ENCODE peak calls at places on chromosome 9, in eight cellular contexts. M is lower lobe of right lung; I is hepatocyte; W is erythroblast; N is NCI-H146; K is RWPE2; G is CD8-positive, alpha-beta T cell; Z is left kidney. B is an unnamed sample.

GRCh38 chr9:103301051-103301450 is 305.9 kb downstream of the CYLC2 start:
- DNase-seq in M (no peak), I (no peak), W (no peak), N (no peak), K (no peak), G (no peak), Z (peak; percentile 1), B (no peak)

GRCh38 chr9:36744678-36745077 is 172.0 kb downstream of the MELK start:
- DNase-seq in M (no peak), I (no peak), W (no peak), N (peak; percentile 55), K (no peak), G (no peak), Z (no peak), B (no peak)

GRCh38 chr9:36625006-36625600 is 52.4 kb downstream of the MELK start:
- DNase-seq in M (no peak), I (peak; percentile 19), W (no peak), N (no peak), K (no peak), G (no peak), Z (peak; percentile 9), B (no peak)

GRCh38 chr9:109449036-109449798 is 48.9 kb downstream of the PTPN3 start:
- DNase-seq in M (no peak), I (no peak), W (no peak), N (peak; percentile 3), K (peak; percentile 75), G (no peak), Z (no peak), B (no peak)

GRCh38 chr9:14400658-14400995 is 86.7 kb upstream of the NFIB start:
- DNase-seq in M (no peak), I (peak; percentile 28), W (peak; percentile 43), N (peak; percentile 91), K (no peak), G (no peak), Z (peak; percentile 45), B (no peak)

GRCh38 chr9:21141427-21141882 is at the start of gene IFNW1:
- DNase-seq in M (no peak), I (no peak), W (no peak), N (no peak), K (no peak), G (no peak), Z (no peak), B (no peak)

GRCh38 chr9:13354733-13355132 is 75.2 kb upstream of the MPDZ start:
- DNase-seq in M (no peak), I (no peak), W (peak; percentile 2), N (peak; percentile 46), K (no peak), G (no peak), Z (no peak), B (no peak)

GRCh38 chr9:18489861-18490260 is 15.9 kb downstream of the ADAMTSL1 start:
- DNase-seq in M (no peak), I (no peak), W (no peak), N (no peak), K (no peak), G (no peak), Z (no peak), B (no peak)

GRCh38 chr9:133492061-133493021 is 13.4 kb upstream of the SLC2A6 start:
- DNase-seq in M (peak; percentile 41), I (no peak), W (no peak), N (no peak), K (no peak), G (no peak), Z (peak; percentile 69), B (no peak)

GRCh38 chr9:117412841-117413240 is 2.0 kb downstream of the ASTN2 start:
- DNase-seq in M (no peak), I (no peak), W (no peak), N (no peak), K (no peak), G (no peak), Z (peak; percentile 55), B (no peak)

GRCh38 chr9:132341177-132341840 is 13.5 kb downstream of the SETX start:
- DNase-seq in M (no peak), I (no peak), W (no peak), N (no peak), K (no peak), G (no peak), Z (no peak), B (no peak)

GRCh38 chr9:70883056-70883455 is 238.4 kb downstream of the TRPM3 start:
- DNase-seq in M (no peak), I (no peak), W (no peak), N (no peak), K (no peak), G (no peak), Z (no peak), B (no peak)

GRCh38 chr9:121910491-121911040 is 182.5 kb downstream of the TTLL11 start:
- DNase-seq in M (no peak), I (no peak), W (no peak), N (no peak), K (no peak), G (no peak), Z (no peak), B (no peak)

GRCh38 chr9:97758334-97758916 is 61.3 kb upstream of the XPA start:
- DNase-seq in M (no peak), I (no peak), W (no peak), N (no peak), K (no peak), G (no peak), Z (no peak), B (no peak)

GRCh38 chr9:128081052-128081451 is 13.0 kb downstream of the SLC25A25 start:
- DNase-seq in M (no peak), I (peak; percentile 76), W (peak; percentile 58), N (peak; percentile 38), K (no peak), G (no peak), Z (peak; percentile 94), B (peak; percentile 96)

GRCh38 chr9:34126207-34127034 is at the start of gene DCAF12:
- DNase-seq in M (peak; percentile 93), I (peak; percentile 95), W (peak; percentile 97), N (peak; percentile 95), K (peak; percentile 88), G (peak; percentile 87), Z (peak; percentile 98), B (peak; percentile 46)

GRCh38 chr9:22170990-22171663 is 162.0 kb upstream of the CDKN2B start:
- DNase-seq in M (no peak), I (no peak), W (no peak), N (peak; percentile 37), K (no peak), G (no peak), Z (no peak), B (no peak)

GRCh38 chr9:93054758-93055704 is 3.5 kb upstream of the SUSD3 start:
- DNase-seq in M (no peak), I (no peak), W (no peak), N (no peak), K (peak; percentile 33), G (no peak), Z (no peak), B (no peak)

GRCh38 chr9:92094655-92095054 is 20.6 kb downstream of the SPTLC1 start:
- DNase-seq in M (no peak), I (no peak), W (peak; percentile 19), N (no peak), K (no peak), G (no peak), Z (no peak), B (no peak)

GRCh38 chr9:130110596-130111021 is 56.9 kb downstream of the GPR107 start:
- DNase-seq in M (peak; percentile 18), I (no peak), W (no peak), N (no peak), K (no peak), G (no peak), Z (no peak), B (no peak)

GRCh38 chr9:28961625-28962024 is 1388.3 kb upstream of the C9orf72 start:
- DNase-seq in M (no peak), I (no peak), W (no peak), N (no peak), K (no peak), G (no peak), Z (no peak), B (no peak)

GRCh38 chr9:116951588-116952433 is 264.7 kb downstream of the TRIM32 start:
- DNase-seq in M (no peak), I (no peak), W (no peak), N (no peak), K (no peak), G (no peak), Z (no peak), B (peak; percentile 93)

GRCh38 chr9:124730772-124731171 is 40.3 kb downstream of the NR6A1 start:
- DNase-seq in M (no peak), I (no peak), W (no peak), N (no peak), K (no peak), G (no peak), Z (no peak), B (no peak)

GRCh38 chr9:18829858-18830257 is 203.2 kb downstream of the SAXO1 start:
- DNase-seq in M (no peak), I (no peak), W (no peak), N (peak; percentile 42), K (no peak), G (no peak), Z (peak; percentile 20), B (no peak)

GRCh38 chr9:96187108-96187695 is 114.8 kb downstream of the HSD17B3 start:
- DNase-seq in M (peak; percentile 49), I (peak; percentile 71), W (no peak), N (no peak), K (no peak), G (no peak), Z (peak; percentile 56), B (no peak)

GRCh38 chr9:130731355-130731754 is 37.8 kb downstream of the EXOSC2 start:
- DNase-seq in M (no peak), I (no peak), W (no peak), N (peak; percentile 87), K (no peak), G (no peak), Z (no peak), B (no peak)

GRCh38 chr9:91419222-91420191 is 4.1 kb downstream of the NFIL3 start:
- DNase-seq in M (peak; percentile 72), I (peak; percentile 83), W (peak; percentile 84), N (no peak), K (peak; percentile 80), G (no peak), Z (peak; percentile 28), B (peak; percentile 89)

GRCh38 chr9:109258619-109259321 is 62.1 kb downstream of the EPB41L4B start:
- DNase-seq in M (no peak), I (no peak), W (no peak), N (no peak), K (no peak), G (no peak), Z (peak; percentile 91), B (no peak)

GRCh38 chr9:134633362-134634142 is 8.1 kb upstream of the COL5A1 start:
- DNase-seq in M (peak; percentile 35), I (no peak), W (no peak), N (no peak), K (peak; percentile 51), G (no peak), Z (no peak), B (no peak)

B was measured in BJ.